ENCODE peak calls at places on chromosomes 7 and 10, in four cellular contexts. One of them, this sample, is unnamed.

GRCh38 chr7:77538186-77538907 is 1.3 kb downstream of the PTPN12 start:
- DNase-seq in H1: peak; percentile 65
- DNase-seq in neuronal stem cell: peak; percentile 68
- DNase-seq in mesendoderm: peak; percentile 98
- DNase-seq in this sample: peak; percentile 77

GRCh38 chr7:139588632-139589031 is 65.1 kb downstream of the CLEC2L start:
- DNase-seq in mesendoderm: peak; percentile 31
- DNase-seq in neuronal stem cell: no peak
- DNase-seq in H1: no peak
- DNase-seq in this sample: no peak

GRCh38 chr10:124624456-124624855 is 119.7 kb downstream of the FAM53B start:
- DNase-seq in H1: no peak
- DNase-seq in mesendoderm: no peak
- DNase-seq in neuronal stem cell: no peak
- DNase-seq in this sample: no peak

GRCh38 chr10:131002031-131002861 is 309.3 kb downstream of the TCERG1L start:
- DNase-seq in H1: peak; percentile 57
- DNase-seq in mesendoderm: no peak
- DNase-seq in neuronal stem cell: no peak
- DNase-seq in this sample: peak; percentile 72

GRCh38 chr7:99106869-99107268 is 37.0 kb downstream of the SMURF1 start:
- DNase-seq in H1: no peak
- DNase-seq in mesendoderm: peak; percentile 65
- DNase-seq in neuronal stem cell: no peak
- DNase-seq in this sample: no peak

GRCh38 chr7:32958046-32959025 is 1.1 kb downstream of the FKBP9 start:
- DNase-seq in H1: no peak
- DNase-seq in mesendoderm: peak; percentile 60
- DNase-seq in neuronal stem cell: no peak
- DNase-seq in this sample: peak; percentile 39

GRCh38 chr7:26345202-26345601 is 53.5 kb downstream of the SNX10 start:
- DNase-seq in H1: no peak
- DNase-seq in neuronal stem cell: no peak
- DNase-seq in mesendoderm: no peak
- DNase-seq in this sample: no peak

GRCh38 chr10:101367569-101368453 is 13.8 kb downstream of the BTRC start:
- DNase-seq in H1: no peak
- DNase-seq in mesendoderm: no peak
- DNase-seq in neuronal stem cell: no peak
- DNase-seq in this sample: no peak

GRCh38 chr7:26648429-26649015 is 215.9 kb downstream of the SKAP2 start:
- DNase-seq in neuronal stem cell: no peak
- DNase-seq in H1: no peak
- DNase-seq in mesendoderm: no peak
- DNase-seq in this sample: no peak

DNA sequence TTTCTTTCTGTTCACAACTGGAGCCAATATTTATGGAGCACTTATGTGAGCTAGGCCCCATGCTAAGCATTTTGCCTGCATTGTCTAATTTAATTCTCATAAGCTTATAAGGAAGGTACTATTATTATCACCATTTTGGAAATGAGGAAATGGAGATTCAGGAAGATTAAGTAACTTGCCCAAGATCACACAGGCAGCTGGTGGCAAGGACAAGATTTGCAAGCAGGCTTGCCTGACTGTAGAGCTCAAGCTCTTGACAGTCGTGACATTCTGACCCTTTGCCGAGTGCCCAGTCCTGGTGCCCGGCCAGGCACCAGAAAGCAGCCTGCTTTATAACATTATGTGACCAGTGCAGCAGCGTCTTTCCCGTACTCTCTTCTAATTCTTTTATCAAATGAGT is 38.2 kb downstream of the WNT2 start:
- DNase-seq in mesendoderm: no peak
- DNase-seq in H1: no peak
- DNase-seq in neuronal stem cell: no peak
- DNase-seq in this sample: no peak
- H2BK5ac ChIP-seq in mesendoderm: no peak overlapping the region
- H2BK5ac ChIP-seq in H1: no peak overlapping the region
- H2BK5ac ChIP-seq in neuronal stem cell: no peak overlapping the region
- H2BK5ac ChIP-seq in this sample: no peak overlapping the region

DNA sequence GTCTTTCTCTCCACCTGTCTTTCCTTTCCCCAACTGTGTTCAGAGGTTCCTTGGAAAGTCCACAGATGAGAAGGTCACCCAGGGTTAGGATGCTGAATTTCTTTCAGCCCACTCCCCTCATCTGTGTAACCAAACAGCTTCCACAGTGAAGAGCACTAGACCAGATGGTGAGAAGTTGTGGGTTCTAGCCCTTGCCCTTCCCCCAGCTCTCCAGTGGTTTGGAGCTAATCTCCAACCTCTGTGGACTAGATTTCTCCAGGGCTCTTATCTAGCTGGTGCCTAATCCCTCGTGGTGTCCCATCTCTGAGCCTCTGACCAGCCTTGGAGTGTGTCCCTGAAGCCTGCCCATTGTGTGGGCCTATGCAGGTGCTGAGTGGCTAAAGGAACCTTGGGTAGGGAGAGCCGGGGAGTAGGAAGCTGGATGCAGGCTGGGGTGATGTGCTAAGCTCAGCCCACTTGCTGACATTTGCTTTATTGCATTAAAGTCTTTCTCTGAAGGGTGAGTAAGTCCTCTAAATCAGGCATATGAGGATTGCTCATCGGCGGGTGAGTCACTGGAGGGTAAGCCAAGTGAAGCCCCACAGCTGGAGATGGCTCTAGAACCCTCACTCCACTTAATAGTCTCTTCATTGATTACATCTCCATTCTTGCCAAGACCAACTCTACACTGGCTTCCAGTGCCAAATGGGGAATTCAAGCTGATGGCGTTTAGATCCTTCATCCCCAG is 14.9 kb downstream of the DUSP5 start:
- DNase-seq in neuronal stem cell: no peak
- DNase-seq in H1: no peak
- DNase-seq in mesendoderm: no peak
- DNase-seq in this sample: no peak
- H2BK5ac ChIP-seq in neuronal stem cell: no peak overlapping the region
- H2BK5ac ChIP-seq in H1: no peak overlapping the region
- H2BK5ac ChIP-seq in mesendoderm: no peak overlapping the region
- H2BK5ac ChIP-seq in this sample: no peak overlapping the region

GRCh38 chr7:75715864-75716263 is 22.9 kb downstream of the HIP1 start:
- DNase-seq in mesendoderm: no peak
- DNase-seq in neuronal stem cell: no peak
- DNase-seq in H1: no peak
- DNase-seq in this sample: no peak

GRCh38 chr7:75719626-75720025 is 19.1 kb downstream of the HIP1 start:
- DNase-seq in mesendoderm: no peak
- DNase-seq in neuronal stem cell: no peak
- DNase-seq in H1: no peak
- DNase-seq in this sample: no peak

GRCh38 chr7:75718390-75719031 is 20.2 kb downstream of the HIP1 start:
- DNase-seq in H1: no peak
- DNase-seq in neuronal stem cell: no peak
- DNase-seq in mesendoderm: no peak
- DNase-seq in this sample: no peak

GRCh38 chr7:75721426-75721825 is 17.3 kb downstream of the HIP1 start:
- DNase-seq in mesendoderm: no peak
- DNase-seq in H1: no peak
- DNase-seq in neuronal stem cell: no peak
- DNase-seq in this sample: no peak

DNA sequence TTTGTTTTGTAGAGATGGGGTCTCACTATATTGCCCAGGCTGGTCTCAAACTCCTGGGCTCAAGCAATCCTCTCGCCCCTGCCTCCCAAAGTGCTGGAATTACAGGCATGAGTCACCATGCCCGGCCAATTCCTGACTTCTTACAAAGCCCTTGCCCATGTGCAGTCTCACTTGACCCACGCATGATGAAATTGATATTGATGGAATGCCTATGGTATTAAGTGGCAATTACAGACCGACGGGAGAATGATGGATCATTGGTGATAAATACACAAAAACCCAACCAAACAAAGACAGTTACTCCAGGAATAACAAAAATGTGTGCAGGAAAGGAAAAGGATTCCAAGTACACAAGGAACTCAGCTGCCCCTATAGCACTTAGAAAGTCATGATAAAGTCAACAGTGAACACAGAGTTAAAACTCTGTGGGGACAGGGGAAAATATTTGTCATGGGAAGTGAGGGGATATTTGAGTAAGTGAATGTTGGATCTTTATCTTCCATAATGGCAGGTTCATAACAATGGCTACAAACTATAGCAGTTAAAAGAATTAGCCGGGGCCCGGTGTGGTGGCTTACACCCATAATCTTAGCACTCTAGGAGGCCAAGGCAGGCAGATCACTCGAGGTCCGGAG is 21.6 kb downstream of the HIP1 start:
- DNase-seq in mesendoderm: no peak
- DNase-seq in H1: no peak
- DNase-seq in neuronal stem cell: no peak
- DNase-seq in this sample: no peak
- H2BK5ac ChIP-seq in mesendoderm: no peak overlapping the region
- H2BK5ac ChIP-seq in H1: no peak overlapping the region
- H2BK5ac ChIP-seq in neuronal stem cell: no peak overlapping the region
- H2BK5ac ChIP-seq in this sample: no peak overlapping the region

DNA sequence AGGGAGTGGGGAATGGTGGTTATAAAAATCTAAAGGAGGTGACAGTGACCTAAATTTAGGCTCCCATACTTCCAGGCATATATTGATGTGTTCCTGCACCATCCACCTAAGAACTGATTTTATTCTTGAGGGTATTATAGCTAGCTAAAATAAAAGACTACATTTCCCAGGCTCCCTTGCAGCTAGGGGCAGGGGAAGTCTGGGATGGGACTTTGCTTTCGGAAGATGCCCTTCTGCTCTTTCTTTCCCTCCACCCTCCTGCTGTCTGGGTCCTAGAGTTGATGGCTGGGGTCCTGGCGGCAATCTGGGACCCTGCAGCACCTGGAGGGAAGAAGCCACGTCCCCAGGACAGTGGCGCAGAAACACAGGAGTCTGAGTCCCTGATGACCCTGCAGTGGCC is 53.8 kb upstream of the SAMD8 start:
- DNase-seq in H1: no peak
- DNase-seq in neuronal stem cell: no peak
- DNase-seq in mesendoderm: peak; percentile 27
- DNase-seq in this sample: no peak
- H2BK5ac ChIP-seq in H1: no peak overlapping the region
- H2BK5ac ChIP-seq in neuronal stem cell: no peak overlapping the region
- H2BK5ac ChIP-seq in mesendoderm: no peak overlapping the region
- H2BK5ac ChIP-seq in this sample: no peak overlapping the region

GRCh38 chr7:101137651-101138148 is 10.8 kb downstream of the SERPINE1 start:
- DNase-seq in H1: no peak
- DNase-seq in mesendoderm: no peak
- DNase-seq in neuronal stem cell: no peak
- DNase-seq in this sample: no peak
- H2BK5ac ChIP-seq in H1: no peak overlapping the region
- H2BK5ac ChIP-seq in mesendoderm: no peak overlapping the region
- H2BK5ac ChIP-seq in neuronal stem cell: no peak overlapping the region
- H2BK5ac ChIP-seq in this sample: no peak overlapping the region

GRCh38 chr7:37329940-37330339 is 118.7 kb downstream of the ELMO1 start:
- DNase-seq in neuronal stem cell: no peak
- DNase-seq in H1: no peak
- DNase-seq in mesendoderm: no peak
- DNase-seq in this sample: no peak

GRCh38 chr7:37322831-37323230 is 125.8 kb downstream of the ELMO1 start:
- DNase-seq in mesendoderm: no peak
- DNase-seq in H1: no peak
- DNase-seq in neuronal stem cell: peak; percentile 11
- DNase-seq in this sample: no peak

GRCh38 chr7:37323912-37324430 is 124.7 kb downstream of the ELMO1 start:
- DNase-seq in neuronal stem cell: no peak
- DNase-seq in mesendoderm: no peak
- DNase-seq in H1: no peak
- DNase-seq in this sample: no peak

GRCh38 chr7:37330775-37331174 is 117.9 kb downstream of the ELMO1 start:
- DNase-seq in H1: no peak
- DNase-seq in neuronal stem cell: no peak
- DNase-seq in mesendoderm: no peak
- DNase-seq in this sample: no peak

GRCh38 chr7:37327288-37327687 is 121.4 kb downstream of the ELMO1 start:
- DNase-seq in mesendoderm: no peak
- DNase-seq in neuronal stem cell: no peak
- DNase-seq in H1: no peak
- DNase-seq in this sample: no peak
- H2BK5ac ChIP-seq in mesendoderm: no peak overlapping the region
- H2BK5ac ChIP-seq in neuronal stem cell: no peak overlapping the region
- H2BK5ac ChIP-seq in H1: no peak overlapping the region
- H2BK5ac ChIP-seq in this sample: no peak overlapping the region

GRCh38 chr10:132941640-132942051 is 724 bp downstream of the CFAP46 start:
- DNase-seq in H1: no peak
- DNase-seq in mesendoderm: no peak
- DNase-seq in neuronal stem cell: no peak
- DNase-seq in this sample: no peak
- H2BK5ac ChIP-seq in H1: no peak overlapping the region
- H2BK5ac ChIP-seq in mesendoderm: no peak overlapping the region
- H2BK5ac ChIP-seq in neuronal stem cell: no peak overlapping the region
- H2BK5ac ChIP-seq in this sample: no peak overlapping the region

GRCh38 chr10:102649770-102650654 is 5.7 kb downstream of the TRIM8 start:
- DNase-seq in H1: no peak
- DNase-seq in mesendoderm: peak; percentile 50
- DNase-seq in neuronal stem cell: no peak
- DNase-seq in this sample: no peak
- H2BK5ac ChIP-seq in H1: peak overlapping the region; percentile 84
- H2BK5ac ChIP-seq in mesendoderm: no peak overlapping the region
- H2BK5ac ChIP-seq in neuronal stem cell: peak overlapping the region; percentile 89
- H2BK5ac ChIP-seq in this sample: no peak overlapping the region

DNA sequence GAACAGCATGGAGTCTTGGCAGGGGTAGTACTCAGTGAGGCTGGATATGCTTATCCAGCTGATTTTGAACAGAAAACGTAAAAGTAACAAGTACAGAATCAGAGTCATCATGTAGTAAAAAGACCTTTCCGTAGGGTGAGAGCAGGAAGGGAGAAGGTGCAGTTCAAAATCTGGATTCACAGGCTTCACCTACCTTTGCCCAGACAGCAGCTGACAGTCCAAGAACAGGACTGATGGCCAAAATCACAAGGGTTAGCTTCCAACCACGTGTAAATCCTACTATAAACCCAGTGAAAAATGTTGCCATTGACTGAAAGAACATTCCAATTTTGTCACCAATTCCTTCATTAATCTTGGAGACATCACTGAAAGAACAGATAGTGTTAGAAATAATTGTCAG is 34.8 kb downstream of the ABCB1 start:
- DNase-seq in neuronal stem cell: no peak
- DNase-seq in H1: no peak
- DNase-seq in mesendoderm: no peak
- DNase-seq in this sample: no peak
- H2BK5ac ChIP-seq in neuronal stem cell: no peak overlapping the region
- H2BK5ac ChIP-seq in H1: no peak overlapping the region
- H2BK5ac ChIP-seq in mesendoderm: no peak overlapping the region
- H2BK5ac ChIP-seq in this sample: no peak overlapping the region